ENCODE peak calls at places on chromosomes 5 and 9, in five cellular contexts. One of them, this sample, is unnamed.

GRCh38 chr9:89226076-89226475 is 47.5 kb upstream of the SHC3 start:
- DNase-seq in transverse colon: no peak
- DNase-seq in GM12891: no peak
- DNase-seq in breast epithelium: no peak
- DNase-seq in body of pancreas: no peak
- DNase-seq in this sample: no peak

GRCh38 chr9:21027295-21027694 is 4.1 kb downstream of the HACD4 start:
- DNase-seq in transverse colon: no peak
- DNase-seq in GM12891: no peak
- DNase-seq in breast epithelium: no peak
- DNase-seq in body of pancreas: no peak
- DNase-seq in this sample: no peak

GRCh38 chr5:12648558-12648957 is 744.3 kb upstream of the CTNND2 start:
- DNase-seq in transverse colon: no peak
- DNase-seq in GM12891: no peak
- DNase-seq in breast epithelium: no peak
- DNase-seq in body of pancreas: no peak
- DNase-seq in this sample: no peak

GRCh38 chr9:135137398-135137832 is 49.9 kb downstream of the OLFM1 start:
- DNase-seq in transverse colon: no peak
- DNase-seq in GM12891: no peak
- DNase-seq in breast epithelium: no peak
- DNase-seq in body of pancreas: no peak
- DNase-seq in this sample: peak

GRCh38 chr9:78932849-78933627 is 636.1 kb downstream of the PSAT1 start:
- DNase-seq in transverse colon: no peak
- DNase-seq in GM12891: no peak
- DNase-seq in breast epithelium: no peak
- DNase-seq in body of pancreas: no peak
- DNase-seq in this sample: peak

GRCh38 chr9:100669968-100670367 is 92.1 kb downstream of the CAVIN4 start:
- DNase-seq in transverse colon: no peak
- DNase-seq in GM12891: no peak
- DNase-seq in breast epithelium: no peak
- DNase-seq in body of pancreas: no peak
- DNase-seq in this sample: no peak

GRCh38 chr5:105581988-105582690 is 2019.5 kb upstream of the NUDT12 start:
- DNase-seq in transverse colon: no peak
- DNase-seq in GM12891: no peak
- DNase-seq in breast epithelium: no peak
- DNase-seq in body of pancreas: no peak
- DNase-seq in this sample: no peak

GRCh38 chr9:98502311-98502975 is 206.3 kb downstream of the GABBR2 start:
- DNase-seq in transverse colon: no peak
- DNase-seq in GM12891: no peak
- DNase-seq in breast epithelium: no peak
- DNase-seq in body of pancreas: no peak
- DNase-seq in this sample: no peak

GRCh38 chr5:82821978-82822927 is 254.9 kb downstream of the TMEM167A start:
- DNase-seq in transverse colon: no peak
- DNase-seq in GM12891: no peak
- DNase-seq in breast epithelium: no peak
- DNase-seq in body of pancreas: no peak
- DNase-seq in this sample: no peak

GRCh38 chr5:36701085-36701691 is 94.8 kb downstream of the SLC1A3 start:
- DNase-seq in transverse colon: no peak
- DNase-seq in GM12891: peak
- DNase-seq in breast epithelium: no peak
- DNase-seq in body of pancreas: no peak
- DNase-seq in this sample: no peak

GRCh38 chr5:52743012-52743411 is 44.7 kb upstream of the ITGA1 start:
- DNase-seq in transverse colon: no peak
- DNase-seq in GM12891: no peak
- DNase-seq in breast epithelium: no peak
- DNase-seq in body of pancreas: no peak
- DNase-seq in this sample: no peak

GRCh38 chr9:100196828-100197227 is 97.8 kb downstream of the INVS start:
- DNase-seq in transverse colon: no peak
- DNase-seq in GM12891: no peak
- DNase-seq in breast epithelium: no peak
- DNase-seq in body of pancreas: no peak
- DNase-seq in this sample: no peak

GRCh38 chr9:136532799-136533774 is 12.8 kb downstream of the NOTCH1 start:
- DNase-seq in transverse colon: no peak
- DNase-seq in GM12891: peak
- DNase-seq in breast epithelium: no peak
- DNase-seq in body of pancreas: no peak
- DNase-seq in this sample: no peak

GRCh38 chr5:10354048-10354872 is 765 bp downstream of the MARCHF6 start:
- DNase-seq in transverse colon: peak
- DNase-seq in GM12891: no peak
- DNase-seq in breast epithelium: no peak
- DNase-seq in body of pancreas: peak
- DNase-seq in this sample: no peak

GRCh38 chr5:7805379-7805778 is 45.6 kb downstream of the CFAP90 start:
- DNase-seq in transverse colon: no peak
- DNase-seq in GM12891: no peak
- DNase-seq in breast epithelium: no peak
- DNase-seq in body of pancreas: no peak
- DNase-seq in this sample: no peak

GRCh38 chr9:108786756-108787663 is 68.8 kb downstream of the ACTL7B start:
- DNase-seq in transverse colon: no peak
- DNase-seq in GM12891: no peak
- DNase-seq in breast epithelium: no peak
- DNase-seq in body of pancreas: no peak
- DNase-seq in this sample: peak

GRCh38 chr5:101174981-101175380 is 271.9 kb upstream of the ST8SIA4 start:
- DNase-seq in transverse colon: no peak
- DNase-seq in GM12891: no peak
- DNase-seq in breast epithelium: no peak
- DNase-seq in body of pancreas: no peak
- DNase-seq in this sample: no peak

GRCh38 chr9:132238992-132239391 is 77.1 kb downstream of the NTNG2 start:
- DNase-seq in transverse colon: no peak
- DNase-seq in GM12891: no peak
- DNase-seq in breast epithelium: no peak
- DNase-seq in body of pancreas: no peak
- DNase-seq in this sample: no peak

GRCh38 chr5:165143727-165144210 is 1638.3 kb downstream of the MAT2B start:
- DNase-seq in transverse colon: no peak
- DNase-seq in GM12891: no peak
- DNase-seq in breast epithelium: no peak
- DNase-seq in body of pancreas: no peak
- DNase-seq in this sample: no peak

DNA sequence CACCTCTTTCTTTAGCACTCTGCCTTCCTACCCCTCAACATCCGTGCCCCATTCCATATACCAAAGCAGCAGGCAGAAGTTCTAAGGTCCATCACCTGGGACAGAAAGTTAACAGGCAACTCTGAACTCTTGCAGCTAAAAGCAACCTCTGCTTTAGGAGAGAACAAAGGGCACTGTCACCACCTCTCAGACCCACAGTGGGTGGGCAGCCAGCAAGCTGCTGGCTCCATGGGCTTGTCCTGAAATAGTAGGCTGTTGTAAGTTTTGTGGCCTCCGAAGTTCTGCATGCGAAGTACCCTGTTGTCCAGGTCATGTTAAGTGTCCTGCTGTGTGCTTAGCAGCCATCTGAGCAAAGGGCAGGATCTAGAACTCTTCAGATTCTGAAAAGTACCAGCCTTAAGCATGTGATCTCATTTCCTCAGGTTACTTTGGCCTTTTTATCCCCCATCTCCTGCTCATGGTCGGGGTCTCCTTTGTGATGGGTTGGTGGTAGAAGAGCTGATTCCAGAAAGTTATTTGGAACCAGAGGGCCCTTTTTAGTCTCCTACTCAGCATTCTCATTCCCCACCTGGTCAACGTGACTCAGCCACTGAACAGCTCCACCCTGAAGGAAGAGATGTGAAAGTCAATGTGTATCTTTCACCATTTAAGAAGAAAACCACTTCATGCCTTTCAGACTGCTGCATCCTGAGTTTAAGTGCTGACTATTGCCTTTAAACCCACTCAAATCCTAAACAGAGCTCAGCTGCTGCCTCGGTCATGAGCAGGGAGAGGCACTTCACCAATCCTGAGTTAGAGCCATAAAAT is 121.5 kb downstream of the DPYSL3 start:
- DNase-seq in transverse colon: no peak
- DNase-seq in GM12891: no peak
- DNase-seq in breast epithelium: no peak
- DNase-seq in body of pancreas: no peak
- DNase-seq in this sample: no peak
- TF ChIP-seq POLR2A in transverse colon: no peak
- TF ChIP-seq POLR2A in GM12891: no peak
- TF ChIP-seq POLR2A in breast epithelium: no peak
- TF ChIP-seq POLR2A in body of pancreas: no peak
- TF ChIP-seq POLR2A in this sample: no peak

GRCh38 chr5:67003906-67004729 is 192.5 kb downstream of the CD180 start:
- DNase-seq in transverse colon: peak
- DNase-seq in GM12891: no peak
- DNase-seq in breast epithelium: peak
- DNase-seq in body of pancreas: peak
- DNase-seq in this sample: peak
- TF ChIP-seq POLR2A in transverse colon: peak
- TF ChIP-seq POLR2A in GM12891: no peak
- TF ChIP-seq POLR2A in breast epithelium: peak
- TF ChIP-seq POLR2A in body of pancreas: peak
- TF ChIP-seq POLR2A in this sample: no peak

GRCh38 chr9:19116391-19116790 is 10.9 kb downstream of the PLIN2 start:
- DNase-seq in transverse colon: no peak
- DNase-seq in GM12891: no peak
- DNase-seq in breast epithelium: no peak
- DNase-seq in body of pancreas: no peak
- DNase-seq in this sample: no peak
- TF ChIP-seq POLR2A in transverse colon: no peak
- TF ChIP-seq POLR2A in GM12891: no peak
- TF ChIP-seq POLR2A in breast epithelium: no peak
- TF ChIP-seq POLR2A in body of pancreas: no peak
- TF ChIP-seq POLR2A in this sample: no peak

GRCh38 chr5:132425009-132425937 is 55.8 kb downstream of the SLC22A5 start:
- DNase-seq in transverse colon: peak
- DNase-seq in GM12891: peak
- DNase-seq in breast epithelium: no peak
- DNase-seq in body of pancreas: no peak
- DNase-seq in this sample: no peak
- TF ChIP-seq POLR2A in transverse colon: no peak
- TF ChIP-seq POLR2A in GM12891: peak
- TF ChIP-seq POLR2A in breast epithelium: no peak
- TF ChIP-seq POLR2A in body of pancreas: no peak
- TF ChIP-seq POLR2A in this sample: no peak

GRCh38 chr9:124658165-124659017 is 112.7 kb downstream of the NR6A1 start:
- DNase-seq in transverse colon: peak
- DNase-seq in GM12891: peak
- DNase-seq in breast epithelium: no peak
- DNase-seq in body of pancreas: peak
- DNase-seq in this sample: peak

GRCh38 chr9:124661184-124661755 is 109.8 kb downstream of the NR6A1 start:
- DNase-seq in transverse colon: no peak
- DNase-seq in GM12891: no peak
- DNase-seq in breast epithelium: no peak
- DNase-seq in body of pancreas: no peak
- DNase-seq in this sample: no peak

GRCh38 chr9:124660341-124660801 is 110.7 kb downstream of the NR6A1 start:
- DNase-seq in transverse colon: peak
- DNase-seq in GM12891: no peak
- DNase-seq in breast epithelium: no peak
- DNase-seq in body of pancreas: no peak
- DNase-seq in this sample: no peak

GRCh38 chr9:124657526-124657925 is 113.6 kb downstream of the NR6A1 start:
- DNase-seq in transverse colon: no peak
- DNase-seq in GM12891: no peak
- DNase-seq in breast epithelium: no peak
- DNase-seq in body of pancreas: no peak
- DNase-seq in this sample: no peak

GRCh38 chr9:124659099-124659659 is 111.9 kb downstream of the NR6A1 start:
- DNase-seq in transverse colon: peak
- DNase-seq in GM12891: no peak
- DNase-seq in breast epithelium: peak
- DNase-seq in body of pancreas: peak
- DNase-seq in this sample: peak
- TF ChIP-seq POLR2A in transverse colon: no peak
- TF ChIP-seq POLR2A in GM12891: peak
- TF ChIP-seq POLR2A in breast epithelium: no peak
- TF ChIP-seq POLR2A in body of pancreas: peak
- TF ChIP-seq POLR2A in this sample: peak

This sample was measured in H54.